ENCODE peak calls at places on chromosomes 11 and 22, in six cellular contexts. K is H9, Y is mesendoderm, C is IMR-90, F is mesenchymal stem cell, J is H1. D is an unnamed sample. For H3K27me3, the result is how much of the 10 kb centered on the place peaks cover.

GRCh38 chr11:68447015-68447801 is 13.3 kb upstream of the PPP6R3 start:
- DNase-seq in K (peak), Y (peak), C (peak), F (peak), J (peak), D (peak)

GRCh38 chr11:95792700-95793099 is 2.4 kb downstream of the CEP57 start:
- DNase-seq in K (no peak), Y (no peak), C (no peak), F (no peak), J (no peak), D (no peak)

GRCh38 chr11:13011366-13012036 is 2.4 kb downstream of the RASSF10 start:
- DNase-seq in K (no peak), Y (peak), C (no peak), F (no peak), J (no peak), D (no peak)

GRCh38 chr11:121892863-121893262 is 223.2 kb downstream of the BLID start:
- DNase-seq in K (no peak), Y (no peak), C (peak), F (peak), J (no peak), D (no peak)

GRCh38 chr22:47850644-47851151 is 1088.2 kb downstream of the TBC1D22A start:
- DNase-seq in K (no peak), Y (peak), C (no peak), F (no peak), J (no peak), D (peak)

GRCh38 chr11:121716060-121716459 is 263.3 kb upstream of the SORL1-AS1 start:
- DNase-seq in K (no peak), Y (peak), C (peak), F (no peak), J (no peak), D (no peak)

GRCh38 chr22:48368975-48369525 is 1458.6 kb downstream of the BRD1 start:
- DNase-seq in K (peak), Y (no peak), C (no peak), F (no peak), J (peak), D (no peak)

GRCh38 chr22:28051787-28052356 is 132.8 kb upstream of the PITPNB start:
- DNase-seq in K (peak), Y (peak), C (peak), F (peak), J (peak), D (peak)

GRCh38 chr11:115488945-115489344 is 15.3 kb downstream of the CADM1 start:
- DNase-seq in K (no peak), Y (peak), C (peak), F (peak), J (no peak), D (no peak)

GRCh38 chr22:38758276-38758945 is 2.6 kb upstream of the SUN2 start:
- DNase-seq in K (no peak), Y (no peak), C (no peak), F (no peak), J (no peak), D (no peak)

GRCh38 chr22:29306175-29306829 is at the start of gene GAS2L1:
- DNase-seq in K (peak), Y (peak), C (peak), F (peak), J (peak), D (peak)

GRCh38 chr22:46665151-46665695 is 45.0 kb downstream of the GRAMD4 start:
- DNase-seq in K (no peak), Y (no peak), C (no peak), F (no peak), J (no peak), D (no peak)

GRCh38 chr22:46066691-46067090 is 83.6 kb upstream of the PPARA start:
- DNase-seq in K (no peak), Y (no peak), C (no peak), F (no peak), J (no peak), D (no peak)

GRCh38 chr11:94932503-94932902 is 40.9 kb downstream of the CWC15 start:
- DNase-seq in K (no peak), Y (no peak), C (no peak), F (no peak), J (no peak), D (no peak)

GRCh38 chr11:2187267-2187707 is 15.7 kb upstream of the TH start:
- DNase-seq in K (no peak), Y (no peak), C (no peak), F (no peak), J (no peak), D (no peak)

GRCh38 chr11:12587333-12587997 is 86.8 kb upstream of the TEAD1 start:
- DNase-seq in K (peak), Y (peak), C (peak), F (peak), J (no peak), D (no peak)

GRCh38 chr22:28882545-28882877 is 861 bp upstream of the ZNRF3 start:
- DNase-seq in K (no peak), Y (no peak), C (no peak), F (peak), J (no peak), D (no peak)

GRCh38 chr11:69828971-69829344 is 9.7 kb upstream of the FGF3 start:
- DNase-seq in K (no peak), Y (no peak), C (no peak), F (no peak), J (no peak), D (no peak)

GRCh38 chr11:69640995-69641581 is at the start of gene CCND1:
- DNase-seq in K (peak), Y (peak), C (peak), F (peak), J (peak), D (peak)

GRCh38 chr22:49323751-49324415 is 503.8 kb downstream of the BRD1 start:
- DNase-seq in K (peak), Y (no peak), C (no peak), F (no peak), J (peak), D (no peak)

GRCh38 chr22:25478573-25478972 is 85.9 kb upstream of the GRK3 start:
- DNase-seq in K (no peak), Y (no peak), C (no peak), F (no peak), J (no peak), D (no peak)

GRCh38 chr22:42934338-42934737 is 77.3 kb upstream of the ARFGAP3 start:
- DNase-seq in K (peak), Y (no peak), C (no peak), F (no peak), J (no peak), D (no peak)

GRCh38 chr11:117613521-117613920 is 183.5 kb downstream of the DSCAML1 start:
- DNase-seq in K (peak), Y (peak), C (no peak), F (no peak), J (peak), D (no peak)

GRCh38 chr11:43197357-43197756 is 114.4 kb upstream of the API5 start:
- DNase-seq in K (no peak), Y (peak), C (no peak), F (no peak), J (no peak), D (no peak)

GRCh38 chr11:20278727-20279126 is 84.8 kb upstream of the HTATIP2 start:
- DNase-seq in K (no peak), Y (no peak), C (no peak), F (no peak), J (no peak), D (no peak)

GRCh38 chr11:20277014-20277413 is 86.5 kb upstream of the HTATIP2 start:
- DNase-seq in K (no peak), Y (no peak), C (no peak), F (no peak), J (no peak), D (no peak)

GRCh38 chr11:20276661-20277000 is 86.9 kb upstream of the HTATIP2 start:
- DNase-seq in K (no peak), Y (peak), C (no peak), F (no peak), J (no peak), D (peak)

GRCh38 chr11:20274031-20274430 is 89.5 kb upstream of the HTATIP2 start:
- DNase-seq in K (no peak), Y (peak), C (no peak), F (no peak), J (no peak), D (peak)

GRCh38 chr11:20275987-20276660 is 87.4 kb upstream of the HTATIP2 start:
- DNase-seq in K (no peak), Y (no peak), C (no peak), F (no peak), J (no peak), D (no peak)
- H3K27me3 ChIP-seq in K (under half), Y (under half), C (under half), F (under half), J (under half), D (under half)

GRCh38 chr11:118663381-118663780 is 16.1 kb downstream of the TREH start:
- DNase-seq in K (peak), Y (no peak), C (no peak), F (no peak), J (no peak), D (no peak)
- H2BK5ac ChIP-seq in K (no peak), Y (no peak), C (no peak), F (no peak), J (no peak), D (peak)

DNA sequence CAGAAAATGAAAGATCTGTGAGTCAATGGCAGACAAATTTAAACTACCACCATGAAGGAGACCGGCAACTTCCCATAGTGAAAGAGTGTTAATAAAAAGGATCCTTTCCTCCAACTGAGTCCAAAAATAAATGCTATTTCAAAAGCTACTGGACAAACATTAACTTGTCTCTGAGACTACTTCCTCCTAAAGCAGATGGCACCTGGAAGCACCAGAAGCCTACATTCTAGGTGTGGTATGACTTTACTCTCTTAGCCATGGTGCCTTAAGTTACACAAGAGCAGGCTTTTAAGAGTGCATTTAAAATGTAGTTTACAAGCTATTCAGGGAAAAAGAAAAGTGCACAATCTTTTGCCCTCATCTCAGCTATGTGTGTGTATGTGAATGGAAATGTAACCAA is 2.5 kb downstream of the ARHGAP32 start:
- DNase-seq in K (no peak), Y (no peak), C (no peak), F (no peak), J (no peak), D (no peak)
- H2BK15ac ChIP-seq in K (no peak), Y (no peak), C (no peak), F (no peak), J (no peak), D (no peak)

GRCh38 chr11:35550374-35551036 is 25.1 kb upstream of the PAMR1 start:
- DNase-seq in K (no peak), Y (no peak), C (peak), F (no peak), J (no peak), D (no peak)

GRCh38 chr11:35555238-35555887 is 29.9 kb upstream of the PAMR1 start:
- DNase-seq in K (no peak), Y (no peak), C (peak), F (peak), J (no peak), D (no peak)

GRCh38 chr11:35553831-35554230 is 28.4 kb upstream of the PAMR1 start:
- DNase-seq in K (no peak), Y (peak), C (peak), F (peak), J (no peak), D (no peak)

GRCh38 chr11:35554491-35555237 is 29.2 kb upstream of the PAMR1 start:
- DNase-seq in K (no peak), Y (peak), C (peak), F (peak), J (no peak), D (no peak)

DNA sequence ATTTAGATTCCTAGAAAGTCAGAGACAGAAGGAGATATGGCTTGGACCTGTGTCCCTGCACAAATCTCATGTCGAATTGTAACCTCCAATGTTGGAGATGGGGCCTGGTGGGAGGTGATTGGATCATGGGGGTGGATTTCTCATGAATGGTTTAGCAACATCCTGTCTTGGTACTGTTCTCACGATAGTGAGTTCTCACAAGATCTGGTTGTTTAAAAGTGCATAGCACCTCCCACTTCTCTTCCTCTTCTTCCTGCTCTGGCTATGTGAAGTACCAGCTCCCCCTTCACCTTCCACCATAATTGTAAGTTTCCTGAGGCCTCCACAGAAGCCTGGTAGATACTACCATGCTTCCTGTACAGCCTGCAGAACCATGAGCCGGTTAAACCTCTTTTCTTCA is 27.6 kb upstream of the PAMR1 start:
- DNase-seq in K (no peak), Y (no peak), C (peak), F (peak), J (no peak), D (no peak)
- H3K27me3 ChIP-seq in K (under half), Y (under half), C (under half), F (under half), J (under half), D (under half)